ENCODE peak calls at places on chromosomes 13 and 19, in six cellular contexts. E is fibroblast of lung; B is stimulated activated CD8-positive, alpha-beta memory T cell treated with anti-CD3 and anti-CD28 coated beads, Interleukin-2, amount 100 ng/mL, for 48 hours; S is PC-9; V is mesenchymal stem cell; T is NCI-H2081. L is an unnamed sample.

GRCh38 chr13:45341799-45342584 is 1.0 kb upstream of the TPT1 start:
- DNase-seq in E (peak; percentile 60), B (no peak), S (peak; percentile 50), V (peak; percentile 62), T (no peak), L (peak; percentile 30)

GRCh38 chr19:17496337-17496997 is 15.0 kb upstream of the PGLS start:
- DNase-seq in E (peak; percentile 61), B (peak; percentile 76), S (peak; percentile 63), V (peak; percentile 66), T (peak; percentile 42), L (peak; percentile 77)

GRCh38 chr13:78382481-78382880 is 220.9 kb downstream of the POU4F1 start:
- DNase-seq in E (peak; percentile 30), B (no peak), S (no peak), V (no peak), T (no peak), L (no peak)

GRCh38 chr19:36030264-36031148 is 2.2 kb downstream of the CLIP3 start:
- DNase-seq in E (no peak), B (no peak), S (no peak), V (no peak), T (no peak), L (peak; percentile 62)

GRCh38 chr19:18278521-18279265 is 2.7 kb downstream of the JUND start:
- DNase-seq in E (no peak), B (no peak), S (peak; percentile 38), V (peak; percentile 82), T (no peak), L (no peak)

GRCh38 chr19:40623403-40624239 is 22.5 kb downstream of the LTBP4 start:
- DNase-seq in E (peak; percentile 47), B (no peak), S (no peak), V (peak; percentile 69), T (peak; percentile 77), L (no peak)

GRCh38 chr13:51923983-51924539 is 62.3 kb downstream of the CCDC70 start:
- DNase-seq in E (no peak), B (no peak), S (no peak), V (peak; percentile 8), T (no peak), L (no peak)

GRCh38 chr19:49558591-49558990 is 21.8 kb downstream of the NOSIP start:
- DNase-seq in E (no peak), B (no peak), S (no peak), V (no peak), T (no peak), L (no peak)

GRCh38 chr13:52011690-52012511 is at the start of gene ALG11:
- DNase-seq in E (peak; percentile 97), B (peak; percentile 99), S (peak; percentile 93), V (peak; percentile 99), T (peak; percentile 96), L (peak; percentile 98)

GRCh38 chr19:16040642-16041041 is 35.7 kb upstream of the TPM4 start:
- DNase-seq in E (peak; percentile 34), B (no peak), S (no peak), V (peak; percentile 17), T (no peak), L (no peak)

GRCh38 chr19:36526581-36526980 is 1.5 kb downstream of the ZNF260 start:
- DNase-seq in E (no peak), B (no peak), S (no peak), V (no peak), T (no peak), L (no peak)

GRCh38 chr19:42201489-42202289 is 15.8 kb downstream of the DEDD2 start:
- DNase-seq in E (no peak), B (peak; percentile 38), S (no peak), V (no peak), T (no peak), L (no peak)

GRCh38 chr19:7188682-7189629 is 105.3 kb downstream of the INSR start:
- DNase-seq in E (peak; percentile 6), B (no peak), S (no peak), V (peak; percentile 20), T (peak; percentile 13), L (no peak)

GRCh38 chr13:52695856-52696255 is 43.2 kb downstream of the SUGT1 start:
- DNase-seq in E (peak; percentile 65), B (peak; percentile 1), S (no peak), V (peak; percentile 74), T (no peak), L (peak; percentile 11)

GRCh38 chr19:6459356-6460098 is at the start of gene SLC25A23:
- DNase-seq in E (peak; percentile 73), B (no peak), S (no peak), V (peak; percentile 78), T (peak; percentile 69), L (peak; percentile 91)

GRCh38 chr19:19581391-19581790 is 37.1 kb downstream of the PBX4 start:
- DNase-seq in E (no peak), B (no peak), S (no peak), V (no peak), T (no peak), L (no peak)

GRCh38 chr13:109981000-109981399 is 194.6 kb upstream of the IRS2 start:
- DNase-seq in E (no peak), B (no peak), S (no peak), V (no peak), T (no peak), L (no peak)

GRCh38 chr13:114067381-114067885 is 65.0 kb downstream of the RASA3 start:
- DNase-seq in E (peak; percentile 55), B (no peak), S (no peak), V (peak; percentile 61), T (no peak), L (peak; percentile 57)

GRCh38 chr19:1042689-1043511 is 3.0 kb downstream of the ABCA7 start:
- DNase-seq in E (peak; percentile 22), B (no peak), S (no peak), V (no peak), T (no peak), L (peak; percentile 66)

GRCh38 chr13:99103536-99103935 is 97.1 kb upstream of the UBAC2 start:
- DNase-seq in E (no peak), B (no peak), S (no peak), V (no peak), T (peak; percentile 17), L (no peak)